ENCODE peak calls at places on chromosomes 5 and 9, in ten cellular contexts. I is T-helper 17 cell; Z is HuH-7.5; A is stimulated activated naive CD8-positive, alpha-beta T cell treated with anti-CD3 and anti-CD28 coated beads, Interleukin-15, Interleukin-2, amounts not matched to agents 100 U/mL and 50 U/mL, for 24 hours; E is NCI-H2081 treated with DMSO at 0.1 percent for 48 hours; N is activated naive CD4-positive, alpha-beta T cell; G is activated T-helper 1 cell treated with anti-CD3 and anti-CD28 coated beads, Interleukin-12 subunit alpha, Interleukin-12 subunit beta, Interleukin-2, Interleukin-4 antibody, amounts not matched to agents 30 ng/mL and 10 ng/mL and 1 ng/mL, durations not matched to agents 14 hours and 24 hours and 36 hours; W is mucosa of gallbladder; K is GM04504; H is Caki2. O is an unnamed sample.

GRCh38 chr5:10536511-10536910 is 27.4 kb upstream of the ANKRD33B start:
- DNase-seq in G (no peak), A (no peak), W (no peak), K (no peak), H (no peak), E (no peak), N (no peak), I (no peak), Z (no peak), O (no peak)

GRCh38 chr9:32928145-32928763 is 73.2 kb downstream of the APTX start:
- DNase-seq in G (no peak), N (no peak), Z (no peak), I (no peak), K (no peak), W (no peak), A (no peak), E (no peak), H (no peak), O (no peak)

GRCh38 chr5:43536972-43537371 is 19.9 kb downstream of the PAIP1 start:
- DNase-seq in K (no peak), N (no peak), E (no peak), W (no peak), H (no peak), A (no peak), Z (no peak), I (no peak), G (no peak), O (no peak)

GRCh38 chr9:129121483-129121882 is 10.3 kb downstream of the PTPA start:
- DNase-seq in A (no peak), N (no peak), E (no peak), I (no peak), H (no peak), G (no peak), W (no peak), K (peak), Z (no peak), O (no peak)

GRCh38 chr9:33649463-33649862 is 125.4 kb downstream of the ANKRD18B start:
- DNase-seq in K (no peak), W (no peak), N (no peak), G (no peak), E (no peak), A (no peak), H (no peak), I (no peak), Z (no peak), O (no peak)

GRCh38 chr5:163649522-163649921 is 144.1 kb downstream of the MAT2B start:
- DNase-seq in N (no peak), Z (no peak), A (no peak), K (no peak), I (no peak), E (no peak), W (no peak), G (no peak), H (peak), O (no peak)

GRCh38 chr5:164202338-164202737 is 696.9 kb downstream of the MAT2B start:
- DNase-seq in I (no peak), W (no peak), N (no peak), Z (no peak), G (no peak), H (no peak), E (no peak), A (no peak), K (no peak), O (no peak)

GRCh38 chr5:27020965-27021364 is 17.4 kb downstream of the CDH9 start:
- DNase-seq in G (no peak), Z (no peak), E (peak), W (no peak), K (no peak), N (no peak), I (no peak), A (no peak), H (peak), O (no peak)

GRCh38 chr5:154510156-154510555 is 32.1 kb upstream of the HAND1 start:
- DNase-seq in G (no peak), Z (no peak), I (no peak), E (no peak), W (no peak), A (no peak), N (no peak), K (no peak), H (no peak), O (no peak)

GRCh38 chr5:36685631-36686147 is 79.3 kb downstream of the SLC1A3 start:
- DNase-seq in Z (no peak), K (no peak), N (no peak), H (no peak), G (no peak), W (no peak), A (no peak), I (no peak), E (no peak), O (no peak)

GRCh38 chr5:61493973-61494372 is 161.9 kb downstream of the ZSWIM6 start:
- DNase-seq in N (no peak), A (no peak), Z (no peak), E (no peak), K (no peak), G (no peak), I (no peak), H (no peak), W (no peak), O (no peak)

GRCh38 chr5:143534764-143535159 is 131.3 kb upstream of the NR3C1 start:
- DNase-seq in Z (no peak), K (no peak), H (no peak), A (no peak), N (no peak), I (no peak), W (no peak), G (no peak), E (no peak), O (no peak)

GRCh38 chr5:143657814-143658395 is 154.1 kb upstream of the HMHB1 start:
- DNase-seq in A (no peak), N (no peak), Z (no peak), I (no peak), G (no peak), E (peak), W (no peak), K (no peak), H (peak), O (no peak)

O was measured in caudate nucleus.